ENCODE peak calls at places on chromosomes 5 and 9, in eight cellular contexts. One of them, this sample, is unnamed.

GRCh38 chr9:127714020-127714835 is 1.2 kb downstream of the PTRH1 start:
- DNase-seq in IMR-90: no peak
- DNase-seq in thyroid gland: no peak
- DNase-seq in Peyer's patch: no peak
- DNase-seq in heart left ventricle: no peak
- DNase-seq in uterus: no peak
- DNase-seq in A549: no peak
- DNase-seq in stomach: no peak
- DNase-seq in this sample: no peak

GRCh38 chr9:105046907-105047651 is 119.1 kb upstream of the ABCA1 start:
- DNase-seq in IMR-90: no peak
- DNase-seq in thyroid gland: no peak
- DNase-seq in Peyer's patch: no peak
- DNase-seq in heart left ventricle: no peak
- DNase-seq in uterus: no peak
- DNase-seq in A549: no peak
- DNase-seq in stomach: no peak
- DNase-seq in this sample: no peak

GRCh38 chr5:141135030-141135717 is at the start of gene PCDHB5:
- DNase-seq in IMR-90: no peak
- DNase-seq in thyroid gland: peak
- DNase-seq in Peyer's patch: no peak
- DNase-seq in heart left ventricle: no peak
- DNase-seq in uterus: no peak
- DNase-seq in A549: peak
- DNase-seq in stomach: no peak
- DNase-seq in this sample: no peak

GRCh38 chr5:148179234-148179824 is 11.0 kb downstream of the SPINK14 start:
- DNase-seq in IMR-90: peak
- DNase-seq in thyroid gland: no peak
- DNase-seq in Peyer's patch: no peak
- DNase-seq in heart left ventricle: no peak
- DNase-seq in uterus: no peak
- DNase-seq in A549: no peak
- DNase-seq in stomach: no peak
- DNase-seq in this sample: no peak

GRCh38 chr5:8473827-8474568 is 605.0 kb downstream of the MTRR start:
- DNase-seq in IMR-90: no peak
- DNase-seq in thyroid gland: no peak
- DNase-seq in Peyer's patch: no peak
- DNase-seq in heart left ventricle: no peak
- DNase-seq in uterus: no peak
- DNase-seq in A549: no peak
- DNase-seq in stomach: no peak
- DNase-seq in this sample: no peak

GRCh38 chr9:95003694-95004451 is 277.4 kb downstream of the AOPEP start:
- DNase-seq in IMR-90: peak
- DNase-seq in thyroid gland: peak
- DNase-seq in Peyer's patch: no peak
- DNase-seq in heart left ventricle: peak
- DNase-seq in uterus: peak
- DNase-seq in A549: no peak
- DNase-seq in stomach: peak
- DNase-seq in this sample: peak

GRCh38 chr9:126411225-126411947 is 84.8 kb downstream of the MVB12B start:
- DNase-seq in IMR-90: no peak
- DNase-seq in thyroid gland: no peak
- DNase-seq in Peyer's patch: no peak
- DNase-seq in heart left ventricle: no peak
- DNase-seq in uterus: no peak
- DNase-seq in A549: no peak
- DNase-seq in stomach: no peak
- DNase-seq in this sample: no peak

GRCh38 chr5:163321511-163321910 is 115.9 kb upstream of the CCNG1 start:
- DNase-seq in IMR-90: no peak
- DNase-seq in thyroid gland: no peak
- DNase-seq in Peyer's patch: no peak
- DNase-seq in heart left ventricle: no peak
- DNase-seq in uterus: no peak
- DNase-seq in A549: no peak
- DNase-seq in stomach: no peak
- DNase-seq in this sample: no peak

GRCh38 chr5:176178789-176179188 is 59.4 kb upstream of the SIMC1 start:
- DNase-seq in IMR-90: no peak
- DNase-seq in thyroid gland: no peak
- DNase-seq in Peyer's patch: no peak
- DNase-seq in heart left ventricle: no peak
- DNase-seq in uterus: no peak
- DNase-seq in A549: no peak
- DNase-seq in stomach: no peak
- DNase-seq in this sample: no peak

GRCh38 chr9:136029556-136029955 is 65.5 kb downstream of the NACC2 start:
- DNase-seq in IMR-90: no peak
- DNase-seq in thyroid gland: no peak
- DNase-seq in Peyer's patch: no peak
- DNase-seq in heart left ventricle: no peak
- DNase-seq in uterus: no peak
- DNase-seq in A549: no peak
- DNase-seq in stomach: no peak
- DNase-seq in this sample: no peak

GRCh38 chr5:6365977-6366590 is 12.3 kb downstream of the MED10 start:
- DNase-seq in IMR-90: no peak
- DNase-seq in thyroid gland: no peak
- DNase-seq in Peyer's patch: no peak
- DNase-seq in heart left ventricle: no peak
- DNase-seq in uterus: no peak
- DNase-seq in A549: no peak
- DNase-seq in stomach: peak
- DNase-seq in this sample: no peak

GRCh38 chr9:130636648-130637020 is 27.8 kb upstream of the PRDM12 start:
- DNase-seq in IMR-90: no peak
- DNase-seq in thyroid gland: no peak
- DNase-seq in Peyer's patch: no peak
- DNase-seq in heart left ventricle: no peak
- DNase-seq in uterus: no peak
- DNase-seq in A549: no peak
- DNase-seq in stomach: no peak
- DNase-seq in this sample: no peak

GRCh38 chr9:87827341-87827740 is 55.3 kb upstream of the SPATA31E1 start:
- DNase-seq in IMR-90: no peak
- DNase-seq in thyroid gland: no peak
- DNase-seq in Peyer's patch: no peak
- DNase-seq in heart left ventricle: no peak
- DNase-seq in uterus: no peak
- DNase-seq in A549: no peak
- DNase-seq in stomach: no peak
- DNase-seq in this sample: no peak

GRCh38 chr9:33884856-33885701 is 68.1 kb downstream of the UBE2R2 start:
- DNase-seq in IMR-90: peak
- DNase-seq in thyroid gland: peak
- DNase-seq in Peyer's patch: no peak
- DNase-seq in heart left ventricle: peak
- DNase-seq in uterus: peak
- DNase-seq in A549: no peak
- DNase-seq in stomach: peak
- DNase-seq in this sample: no peak

GRCh38 chr5:10635861-10636350 is 72.0 kb downstream of the ANKRD33B start:
- DNase-seq in IMR-90: no peak
- DNase-seq in thyroid gland: no peak
- DNase-seq in Peyer's patch: peak
- DNase-seq in heart left ventricle: no peak
- DNase-seq in uterus: no peak
- DNase-seq in A549: no peak
- DNase-seq in stomach: no peak
- DNase-seq in this sample: peak

GRCh38 chr9:3662671-3663070 is 136.9 kb upstream of the RFX3 start:
- DNase-seq in IMR-90: peak
- DNase-seq in thyroid gland: no peak
- DNase-seq in Peyer's patch: no peak
- DNase-seq in heart left ventricle: no peak
- DNase-seq in uterus: no peak
- DNase-seq in A549: no peak
- DNase-seq in stomach: no peak
- DNase-seq in this sample: no peak

GRCh38 chr9:37036237-37037136 is 2.4 kb upstream of the PAX5 start:
- DNase-seq in IMR-90: peak
- DNase-seq in thyroid gland: peak
- DNase-seq in Peyer's patch: peak
- DNase-seq in heart left ventricle: no peak
- DNase-seq in uterus: no peak
- DNase-seq in A549: no peak
- DNase-seq in stomach: peak
- DNase-seq in this sample: no peak

GRCh38 chr5:169052207-169052606 is 248.7 kb downstream of the SLIT3 start:
- DNase-seq in IMR-90: no peak
- DNase-seq in thyroid gland: no peak
- DNase-seq in Peyer's patch: no peak
- DNase-seq in heart left ventricle: no peak
- DNase-seq in uterus: no peak
- DNase-seq in A549: no peak
- DNase-seq in stomach: no peak
- DNase-seq in this sample: no peak

DNA sequence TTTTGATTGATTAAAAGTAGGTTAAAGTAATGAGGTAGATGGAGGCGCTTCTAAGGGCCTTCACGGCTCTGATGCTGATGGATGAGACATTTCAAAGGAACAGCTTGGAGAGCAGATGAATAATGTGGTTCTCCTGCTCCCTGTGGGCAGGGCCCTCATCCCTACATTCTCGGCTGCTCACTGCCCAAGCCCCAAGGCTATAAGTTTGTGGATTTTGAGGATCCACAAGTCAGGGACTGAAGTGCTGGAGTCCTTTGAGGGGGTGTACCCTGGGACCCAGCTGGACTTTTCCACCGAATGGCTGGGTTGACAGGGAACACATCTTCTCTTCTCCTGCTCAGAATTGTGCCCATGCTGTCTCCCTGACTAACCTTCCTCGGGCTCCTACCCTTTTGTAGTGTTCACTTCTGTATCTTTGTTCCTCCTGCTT is 21.4 kb upstream of the CXCL14 start:
- DNase-seq in IMR-90: no peak
- DNase-seq in thyroid gland: no peak
- DNase-seq in Peyer's patch: no peak
- DNase-seq in heart left ventricle: no peak
- DNase-seq in uterus: no peak
- DNase-seq in A549: no peak
- DNase-seq in stomach: no peak
- DNase-seq in this sample: no peak
- TF ChIP-seq CTCF in IMR-90: no peak
- TF ChIP-seq CTCF in thyroid gland: no peak
- TF ChIP-seq CTCF in Peyer's patch: no peak
- TF ChIP-seq CTCF in heart left ventricle: no peak
- TF ChIP-seq CTCF in uterus: no peak
- TF ChIP-seq CTCF in A549: no peak
- TF ChIP-seq CTCF in stomach: no peak
- TF ChIP-seq CTCF in this sample: no peak

GRCh38 chr5:77077821-77078176 is 9.3 kb downstream of the ZBED3 start:
- DNase-seq in IMR-90: no peak
- DNase-seq in thyroid gland: no peak
- DNase-seq in Peyer's patch: no peak
- DNase-seq in heart left ventricle: no peak
- DNase-seq in uterus: no peak
- DNase-seq in A549: no peak
- DNase-seq in stomach: no peak
- DNase-seq in this sample: no peak
- H3K4me3 ChIP-seq in IMR-90: peak
- H3K4me3 ChIP-seq in thyroid gland: peak
- H3K4me3 ChIP-seq in Peyer's patch: peak
- H3K4me3 ChIP-seq in heart left ventricle: peak
- H3K4me3 ChIP-seq in uterus: peak
- H3K4me3 ChIP-seq in A549: peak
- H3K4me3 ChIP-seq in stomach: peak
- H3K4me3 ChIP-seq in this sample: no peak

GRCh38 chr5:43556857-43557593 is at the start of gene PAIP1:
- DNase-seq in IMR-90: peak
- DNase-seq in thyroid gland: peak
- DNase-seq in Peyer's patch: peak
- DNase-seq in heart left ventricle: peak
- DNase-seq in uterus: peak
- DNase-seq in A549: peak
- DNase-seq in stomach: peak
- DNase-seq in this sample: peak

GRCh38 chr5:43553381-43553780 is 3.5 kb downstream of the PAIP1 start:
- DNase-seq in IMR-90: peak
- DNase-seq in thyroid gland: no peak
- DNase-seq in Peyer's patch: no peak
- DNase-seq in heart left ventricle: no peak
- DNase-seq in uterus: no peak
- DNase-seq in A549: no peak
- DNase-seq in stomach: no peak
- DNase-seq in this sample: no peak

GRCh38 chr5:43560128-43560527 is 3.3 kb upstream of the PAIP1 start:
- DNase-seq in IMR-90: peak
- DNase-seq in thyroid gland: no peak
- DNase-seq in Peyer's patch: no peak
- DNase-seq in heart left ventricle: no peak
- DNase-seq in uterus: no peak
- DNase-seq in A549: no peak
- DNase-seq in stomach: no peak
- DNase-seq in this sample: no peak

GRCh38 chr5:43554497-43554896 is 2.4 kb downstream of the PAIP1 start:
- DNase-seq in IMR-90: no peak
- DNase-seq in thyroid gland: no peak
- DNase-seq in Peyer's patch: no peak
- DNase-seq in heart left ventricle: no peak
- DNase-seq in uterus: no peak
- DNase-seq in A549: no peak
- DNase-seq in stomach: no peak
- DNase-seq in this sample: no peak

DNA sequence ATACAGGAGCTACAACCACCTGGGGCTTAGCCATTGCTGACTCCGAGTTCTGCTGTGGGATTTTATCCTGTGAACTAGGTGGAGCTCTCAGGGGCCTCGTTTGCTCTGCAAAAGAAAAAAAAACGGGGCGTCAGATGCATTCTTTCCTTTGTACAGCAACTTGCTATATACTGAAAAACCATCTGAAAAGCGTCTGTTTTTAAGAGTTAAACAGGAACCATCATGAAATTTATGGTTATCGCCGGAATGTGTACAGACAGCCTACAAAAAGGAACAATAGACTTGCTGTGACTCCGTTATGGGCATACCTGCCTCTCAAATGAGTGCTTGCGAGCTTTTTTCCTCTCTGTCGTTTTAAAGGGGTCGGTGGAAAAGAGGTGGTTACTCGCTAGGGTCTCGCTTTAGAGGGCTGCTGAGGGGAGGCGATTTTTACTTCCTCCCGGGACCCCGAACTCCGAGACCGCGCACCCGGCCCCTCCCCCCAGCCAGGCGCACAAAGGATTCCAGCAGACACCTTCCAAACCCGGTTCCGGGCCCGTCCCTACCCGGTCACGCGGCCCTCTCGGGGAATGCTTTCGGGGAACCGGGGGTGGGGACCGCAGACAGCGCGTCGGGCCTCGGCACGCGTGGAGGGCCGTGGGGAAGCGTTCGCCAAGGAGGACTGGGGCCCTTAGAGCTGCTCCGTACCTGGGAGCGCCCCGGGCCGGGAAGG is 826 bp downstream of the PAIP1 start:
- DNase-seq in IMR-90: peak
- DNase-seq in thyroid gland: peak
- DNase-seq in Peyer's patch: peak
- DNase-seq in heart left ventricle: peak
- DNase-seq in uterus: peak
- DNase-seq in A549: peak
- DNase-seq in stomach: peak
- DNase-seq in this sample: peak
- TF ChIP-seq POLR2A in IMR-90: no peak
- TF ChIP-seq POLR2A in thyroid gland: no peak
- TF ChIP-seq POLR2A in Peyer's patch: no peak
- TF ChIP-seq POLR2A in heart left ventricle: no peak
- TF ChIP-seq POLR2A in uterus: no peak
- TF ChIP-seq POLR2A in A549: peak
- TF ChIP-seq POLR2A in stomach: no peak
- TF ChIP-seq POLR2A in this sample: no peak

GRCh38 chr5:54491326-54491725 is 26.2 kb upstream of the SNX18 start:
- DNase-seq in IMR-90: no peak
- DNase-seq in thyroid gland: no peak
- DNase-seq in Peyer's patch: no peak
- DNase-seq in heart left ventricle: no peak
- DNase-seq in uterus: no peak
- DNase-seq in A549: no peak
- DNase-seq in stomach: no peak
- DNase-seq in this sample: no peak
- TF ChIP-seq CTCF in IMR-90: no peak
- TF ChIP-seq CTCF in thyroid gland: no peak
- TF ChIP-seq CTCF in Peyer's patch: no peak
- TF ChIP-seq CTCF in heart left ventricle: no peak
- TF ChIP-seq CTCF in uterus: no peak
- TF ChIP-seq CTCF in A549: no peak
- TF ChIP-seq CTCF in stomach: no peak
- TF ChIP-seq CTCF in this sample: no peak

This sample was measured in lower leg skin.